ENCODE peak calls at places on chromosomes 4 and X, in four cellular contexts. Z is T-helper 17 cell; J is pons; G is activated CD4-positive, CD25-positive, alpha-beta regulatory T cell treated with anti-CD3 and anti-CD28 coated beads, Interleukin-2, amount 50 U/mL, for 72 hours. W is an unnamed sample.

GRCh38 chr4:148284526-148285193 is 157.6 kb downstream of the NR3C2 start:
- DNase-seq in Z (no peak), J (peak), G (no peak), W (no peak)

GRCh38 chrX:146238173-146238572 is 420.5 kb downstream of the SLITRK2 start:
- DNase-seq in Z (no peak), J (no peak), G (no peak), W (no peak)

GRCh38 chr4:53886090-53886489 is 178.3 kb downstream of the CHIC2 start:
- DNase-seq in Z (no peak), J (peak), G (no peak), W (no peak)

GRCh38 chr4:70651864-70652506 is 14.3 kb downstream of the JCHAIN start:
- DNase-seq in Z (no peak), J (peak), G (no peak), W (no peak)

GRCh38 chrX:52865328-52865980 is 2.4 kb downstream of the XAGE3 start:
- DNase-seq in Z (no peak), J (no peak), G (no peak), W (no peak)

GRCh38 chr4:146943691-146944375 is 1.8 kb downstream of the TTC29 start:
- DNase-seq in Z (no peak), J (no peak), G (no peak), W (no peak)

GRCh38 chr4:150381671-150382427 is 200.1 kb upstream of the MAB21L2 start:
- DNase-seq in Z (no peak), J (no peak), G (no peak), W (no peak)

GRCh38 chr4:16092682-16093319 is 9.0 kb upstream of the PROM1 start:
- DNase-seq in Z (no peak), J (no peak), G (no peak), W (no peak)

GRCh38 chr4:26204249-26204825 is 116.5 kb upstream of the RBPJ start:
- DNase-seq in Z (no peak), J (no peak), G (no peak), W (no peak)

GRCh38 chrX:41973208-41973607 is 49.9 kb upstream of the CASK start:
- DNase-seq in Z (no peak), J (no peak), G (no peak), W (no peak)

GRCh38 chr4:19135886-19136633 is 1114.5 kb upstream of the LCORL start:
- DNase-seq in Z (no peak), J (no peak), G (no peak), W (no peak)

GRCh38 chrX:11619426-11619825 is 46.3 kb downstream of the ARHGAP6 start:
- DNase-seq in Z (no peak), J (no peak), G (no peak), W (no peak)

GRCh38 chr4:108700358-108700757 is 50.0 kb downstream of the OSTC start:
- DNase-seq in Z (no peak), J (no peak), G (no peak), W (no peak)

GRCh38 chr4:6986067-6986780 is 56.9 kb upstream of the TADA2B start:
- DNase-seq in Z (no peak), J (peak), G (no peak), W (no peak)

GRCh38 chr4:7777871-7778523 is 161.7 kb downstream of the AFAP1 start:
- DNase-seq in Z (no peak), J (no peak), G (no peak), W (no peak)

GRCh38 chr4:119087121-119087520 is 48.5 kb upstream of the MYOZ2 start:
- DNase-seq in Z (no peak), J (no peak), G (no peak), W (no peak)

GRCh38 chr4:10619220-10619619 is 65.3 kb downstream of the CLNK start:
- DNase-seq in Z (no peak), J (no peak), G (no peak), W (no peak)

GRCh38 chr4:118270492-118270891 is 82.3 kb downstream of the PRSS12 start:
- DNase-seq in Z (no peak), J (peak), G (no peak), W (no peak)

GRCh38 chrX:106707771-106708454 is 18.6 kb upstream of the RNF128 start:
- DNase-seq in Z (no peak), J (no peak), G (no peak), W (no peak)

GRCh38 chr4:145840162-145840768 is 98.4 kb downstream of the ZNF827 start:
- DNase-seq in Z (no peak), J (peak), G (no peak), W (no peak)

GRCh38 chrX:69968956-69969355 is 80.8 kb downstream of the AWAT2 start:
- DNase-seq in Z (no peak), J (peak), G (no peak), W (no peak)

GRCh38 chrX:9003041-9003440 is 30.9 kb downstream of the FAM9B start:
- DNase-seq in Z (no peak), J (peak), G (no peak), W (no peak)

GRCh38 chrX:102768984-102769761 is 48.6 kb downstream of the GPRASP3 start:
- DNase-seq in Z (peak), J (peak), G (peak), W (peak)

GRCh38 chr4:866761-867390 is 40.9 kb upstream of the CPLX1 start:
- DNase-seq in Z (no peak), J (no peak), G (no peak), W (no peak)

GRCh38 chr4:168605411-168605810 is 108.6 kb downstream of the PALLD start:
- DNase-seq in Z (no peak), J (no peak), G (no peak), W (no peak)

GRCh38 chrX:108397627-108398392 is 40.4 kb downstream of the COL4A6 start:
- DNase-seq in Z (no peak), J (no peak), G (no peak), W (no peak)

GRCh38 chrX:69152398-69152797 is 12.9 kb downstream of the PJA1 start:
- DNase-seq in Z (no peak), J (peak), G (no peak), W (peak)

GRCh38 chr4:147802346-147802745 is 70.5 kb downstream of the ARHGAP10 start:
- DNase-seq in Z (no peak), J (no peak), G (no peak), W (no peak)

GRCh38 chr4:176791591-176792347 is 953 bp downstream of the VEGFC start:
- DNase-seq in Z (no peak), J (no peak), G (no peak), W (no peak)

GRCh38 chr4:154045086-154045485 is 256.2 kb upstream of the SFRP2 start:
- DNase-seq in Z (no peak), J (no peak), G (no peak), W (no peak)

GRCh38 chrX:41621236-41621651 is 67.5 kb upstream of the GPR34 start:
- DNase-seq in Z (no peak), J (peak), G (no peak), W (no peak)

GRCh38 chrX:130887392-130887791 is 15.6 kb downstream of the ENOX2 start:
- DNase-seq in Z (no peak), J (no peak), G (no peak), W (no peak)

GRCh38 chrX:125998432-125998831 is 167.7 kb downstream of the DCAF12L2 start:
- DNase-seq in Z (no peak), J (peak), G (no peak), W (no peak)

GRCh38 chr4:183492791-183493221 is 12.1 kb upstream of the ING2 start:
- DNase-seq in Z (no peak), J (no peak), G (no peak), W (no peak)

GRCh38 chrX:24259544-24260240 is 54.2 kb downstream of the SUPT20HL2 start:
- DNase-seq in Z (no peak), J (peak), G (no peak), W (no peak)

GRCh38 chr4:62814510-62815047 is 1594.7 kb downstream of the TECRL start:
- DNase-seq in Z (no peak), J (peak), G (no peak), W (no peak)

GRCh38 chr4:19508442-19508841 is 743.3 kb upstream of the SLIT2 start:
- DNase-seq in Z (no peak), J (no peak), G (no peak), W (no peak)

GRCh38 chr4:101191302-101192098 is 155.8 kb downstream of the PPP3CA start:
- DNase-seq in Z (no peak), J (peak), G (no peak), W (no peak)

GRCh38 chr4:74944354-74944793 is 11.5 kb downstream of the PARM1 start:
- DNase-seq in Z (no peak), J (no peak), G (no peak), W (no peak)

W was measured in CD14-positive monocyte.